ENCODE peak calls at places on chromosomes 13 and 19, in six cellular contexts. T is activated T-cell treated with anti-CD3 and anti-CD28 coated beads, Interleukin-2, amount 50 U/mL, for 4 hours; C is stimulated activated CD4-positive, alpha-beta T cell treated with anti-CD3 and anti-CD28 coated beads, Interleukin-4, amount 100 ng/mL, for 1 hour; O is cardiac fibroblast; K is body of pancreas; A is NCI-H1930. E is an unnamed sample.
A peak's percentile ranks its signal among the peaks of the same experiment; 100 is the strongest.

GRCh38 chr19:934865-935422 is 9.1 kb downstream of the ARID3A start:
- DNase-seq in T (no peak), C (no peak), O (peak; percentile 64), K (peak; percentile 99), A (no peak), E (peak; percentile 57)

GRCh38 chr19:32246032-32246431 is 99.4 kb upstream of the ZNF507 start:
- DNase-seq in T (no peak), C (no peak), O (no peak), K (no peak), A (no peak), E (no peak)

GRCh38 chr13:92510416-92510815 is 716.2 kb upstream of the GPC6 start:
- DNase-seq in T (no peak), C (no peak), O (peak; percentile 40), K (no peak), A (no peak), E (no peak)

GRCh38 chr13:34675626-34676025 is 266.4 kb upstream of the NBEA start:
- DNase-seq in T (no peak), C (no peak), O (no peak), K (no peak), A (no peak), E (no peak)

GRCh38 chr13:30985637-30986205 is 53.3 kb downstream of the TEX26 start:
- DNase-seq in T (no peak), C (no peak), O (peak; percentile 30), K (no peak), A (no peak), E (no peak)

GRCh38 chr13:66430266-66430665 is 799.9 kb downstream of the PCDH9 start:
- DNase-seq in T (no peak), C (no peak), O (peak; percentile 48), K (no peak), A (no peak), E (no peak)

GRCh38 chr13:38191016-38191415 is 158.6 kb upstream of the UFM1 start:
- DNase-seq in T (no peak), C (no peak), O (no peak), K (no peak), A (no peak), E (no peak)

GRCh38 chr13:101773062-101773461 is 320.6 kb downstream of the ITGBL1 start:
- DNase-seq in T (no peak), C (no peak), O (peak; percentile 9), K (no peak), A (no peak), E (no peak)

GRCh38 chr19:8571006-8571411 is 6.2 kb downstream of the MYO1F start:
- DNase-seq in T (peak; percentile 42), C (peak; percentile 27), O (peak; percentile 72), K (no peak), A (no peak), E (peak; percentile 53)

GRCh38 chr13:47332149-47332548 is 435.3 kb upstream of the HTR2A start:
- DNase-seq in T (no peak), C (no peak), O (peak; percentile 35), K (no peak), A (no peak), E (no peak)